ENCODE peak calls at places on chromosomes 7 and 10, in nine cellular contexts. I, X, G, K, B, P, J, M and L are unnamed samples. For H3K4me1, the result is how much of the 10 kb centered on the place peaks cover.

GRCh38 chr7:157881062-157881771 is 544.4 kb downstream of the DNAJB6 start:
- DNase-seq in I (no peak), X (no peak), G (no peak), K (no peak), B (no peak), P (no peak), J (no peak), M (no peak), L (no peak)

GRCh38 chr10:91613411-91614253 is 19.2 kb downstream of the PPP1R3C start:
- DNase-seq in I (no peak), X (no peak), G (no peak), K (peak), B (peak), P (no peak), J (no peak), M (peak), L (no peak)

GRCh38 chr7:120742370-120742769 is 115.6 kb downstream of the TSPAN12 start:
- DNase-seq in I (no peak), X (no peak), G (no peak), K (no peak), B (no peak), P (no peak), J (no peak), M (no peak), L (no peak)

GRCh38 chr7:44261239-44261638 is 60.5 kb downstream of the YKT6 start:
- DNase-seq in I (no peak), X (no peak), G (no peak), K (no peak), B (no peak), P (no peak), J (no peak), M (no peak), L (no peak)

GRCh38 chr7:146655928-146656797 is 539.6 kb downstream of the CNTNAP2 start:
- DNase-seq in I (no peak), X (no peak), G (no peak), K (no peak), B (no peak), P (no peak), J (no peak), M (no peak), L (peak)

GRCh38 chr10:60917331-60918280 is 26.4 kb downstream of the RHOBTB1 start:
- DNase-seq in I (no peak), X (no peak), G (no peak), K (no peak), B (no peak), P (no peak), J (no peak), M (peak), L (no peak)

GRCh38 chr7:43761919-43762318 is 3.4 kb downstream of the BLVRA start:
- DNase-seq in I (no peak), X (no peak), G (no peak), K (no peak), B (no peak), P (no peak), J (no peak), M (peak), L (no peak)

GRCh38 chr7:29239638-29240037 is 45.1 kb downstream of the CHN2 start:
- DNase-seq in I (no peak), X (no peak), G (no peak), K (peak), B (no peak), P (no peak), J (no peak), M (no peak), L (no peak)

GRCh38 chr7:138625084-138625848 is 75.9 kb downstream of the SVOPL start:
- DNase-seq in I (no peak), X (no peak), G (no peak), K (no peak), B (no peak), P (no peak), J (no peak), M (no peak), L (no peak)

GRCh38 chr10:110820321-110820814 is 51.4 kb upstream of the PDCD4 start:
- DNase-seq in I (peak), X (no peak), G (no peak), K (no peak), B (peak), P (no peak), J (peak), M (no peak), L (no peak)

GRCh38 chr10:80681142-80681541 is 143.4 kb downstream of the SH2D4B start:
- DNase-seq in I (no peak), X (no peak), G (no peak), K (no peak), B (no peak), P (no peak), J (no peak), M (no peak), L (no peak)

GRCh38 chr7:140675726-140676125 is 3.0 kb downstream of the ADCK2 start:
- DNase-seq in I (no peak), X (no peak), G (no peak), K (no peak), B (no peak), P (no peak), J (no peak), M (no peak), L (no peak)

GRCh38 chr7:80895056-80895455 is 23.8 kb downstream of the SEMA3C start:
- DNase-seq in I (no peak), X (no peak), G (no peak), K (no peak), B (no peak), P (no peak), J (no peak), M (no peak), L (no peak)

GRCh38 chr7:114086906-114087651 is 168.3 kb upstream of the PPP1R3A start:
- DNase-seq in I (peak), X (no peak), G (peak), K (peak), B (no peak), P (no peak), J (peak), M (peak), L (peak)

GRCh38 chr10:93392111-93392510 is 90.0 kb downstream of the MYOF start:
- DNase-seq in I (no peak), X (no peak), G (no peak), K (no peak), B (no peak), P (no peak), J (no peak), M (no peak), L (no peak)

GRCh38 chr10:80324086-80324485 is 32.5 kb downstream of the DYDC1 start:
- DNase-seq in I (no peak), X (no peak), G (no peak), K (no peak), B (no peak), P (no peak), J (no peak), M (peak), L (no peak)

GRCh38 chr10:109966961-109967738 is 40.6 kb upstream of the ADD3 start:
- DNase-seq in I (no peak), X (no peak), G (no peak), K (no peak), B (no peak), P (no peak), J (no peak), M (no peak), L (no peak)

GRCh38 chr10:11773777-11774441 is 31.7 kb downstream of the ECHDC3 start:
- DNase-seq in I (no peak), X (no peak), G (no peak), K (no peak), B (no peak), P (no peak), J (no peak), M (no peak), L (no peak)
- H3K4me3 ChIP-seq in I (no peak), X (no peak), G (no peak), K (no peak), B (no peak), P (no peak), J (no peak), M (no peak), L (no peak)

DNA sequence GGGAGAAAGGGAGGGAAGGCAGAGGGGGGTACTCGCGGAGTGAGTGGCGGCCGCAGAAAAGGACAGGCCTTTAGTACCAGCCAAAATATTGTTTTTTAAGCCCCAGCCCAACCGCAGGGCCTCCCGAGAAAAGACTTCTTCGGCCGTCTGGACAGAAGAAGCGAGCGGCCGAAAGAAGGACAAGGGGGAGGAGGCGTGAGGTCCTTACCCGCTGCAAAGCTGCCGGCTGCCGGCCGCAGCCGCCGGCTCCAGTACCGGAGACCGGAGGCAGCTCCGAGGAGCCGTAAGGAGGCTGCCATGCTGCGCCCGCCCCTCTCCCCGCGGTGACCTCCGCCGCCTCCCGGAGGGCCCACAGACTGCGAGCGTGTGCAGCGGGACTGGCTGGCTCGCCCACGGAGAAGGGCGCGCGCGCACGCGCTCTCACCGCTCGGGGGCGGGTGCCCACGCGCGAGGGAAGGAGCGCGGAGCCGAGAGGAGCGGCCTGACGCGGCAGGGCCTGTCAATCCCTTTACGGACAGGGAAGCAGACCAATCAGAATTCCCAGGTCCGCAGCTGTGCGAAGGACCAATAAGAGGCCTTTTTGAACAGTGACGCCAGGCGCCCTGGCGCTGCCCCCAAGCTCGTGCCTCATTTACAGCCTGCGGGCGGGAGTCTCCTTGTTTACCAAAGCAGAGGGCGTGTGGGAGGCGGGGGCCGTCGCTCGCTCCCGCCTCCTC is at the start of gene HIBADH:
- DNase-seq in I (peak), X (peak), G (peak), K (peak), B (peak), P (peak), J (peak), M (peak), L (peak)
- TF ChIP-seq CTCF in I (peak), X (peak), G (no peak), K (no peak), B (no peak), P (peak), J (peak), M (no peak), L (no peak)

GRCh38 chr10:14584643-14585042 is 190.1 kb downstream of the FAM107B start:
- DNase-seq in I (no peak), X (no peak), G (no peak), K (no peak), B (no peak), P (no peak), J (no peak), M (no peak), L (no peak)
- H3K4me1 ChIP-seq in I (under half), X (under half), G (half or more), K (half or more), B (under half), P (under half), J (under half), M (under half), L (under half)

DNA sequence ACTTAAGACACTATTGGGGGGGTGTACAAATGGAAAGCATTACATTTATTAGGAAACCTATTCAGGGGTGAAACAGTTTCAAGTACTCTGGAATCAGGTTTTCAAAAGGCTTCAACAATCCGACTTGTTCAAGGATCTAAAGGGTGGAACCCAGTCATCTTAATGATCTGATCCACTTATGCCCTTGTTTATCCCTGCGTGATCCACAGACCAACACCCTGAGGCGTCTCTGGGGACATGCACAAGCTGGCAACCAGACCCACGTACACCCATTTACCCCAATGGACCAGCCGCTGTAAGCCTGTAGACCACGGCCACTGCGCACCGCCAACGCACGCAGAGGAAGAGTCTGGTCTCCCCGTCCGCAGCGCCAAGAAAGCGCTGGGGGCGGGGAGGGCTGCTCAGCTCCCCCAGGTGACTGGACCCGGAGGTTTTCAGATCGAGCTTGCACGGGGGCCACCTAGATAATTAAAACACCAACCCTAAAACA is 13.4 kb downstream of the HNRNPF start:
- DNase-seq in I (no peak), X (no peak), G (no peak), K (no peak), B (no peak), P (no peak), J (no peak), M (no peak), L (peak)
- H3K4me3 ChIP-seq in I (peak), X (peak), G (peak), K (peak), B (peak), P (peak), J (peak), M (peak), L (peak)

DNA sequence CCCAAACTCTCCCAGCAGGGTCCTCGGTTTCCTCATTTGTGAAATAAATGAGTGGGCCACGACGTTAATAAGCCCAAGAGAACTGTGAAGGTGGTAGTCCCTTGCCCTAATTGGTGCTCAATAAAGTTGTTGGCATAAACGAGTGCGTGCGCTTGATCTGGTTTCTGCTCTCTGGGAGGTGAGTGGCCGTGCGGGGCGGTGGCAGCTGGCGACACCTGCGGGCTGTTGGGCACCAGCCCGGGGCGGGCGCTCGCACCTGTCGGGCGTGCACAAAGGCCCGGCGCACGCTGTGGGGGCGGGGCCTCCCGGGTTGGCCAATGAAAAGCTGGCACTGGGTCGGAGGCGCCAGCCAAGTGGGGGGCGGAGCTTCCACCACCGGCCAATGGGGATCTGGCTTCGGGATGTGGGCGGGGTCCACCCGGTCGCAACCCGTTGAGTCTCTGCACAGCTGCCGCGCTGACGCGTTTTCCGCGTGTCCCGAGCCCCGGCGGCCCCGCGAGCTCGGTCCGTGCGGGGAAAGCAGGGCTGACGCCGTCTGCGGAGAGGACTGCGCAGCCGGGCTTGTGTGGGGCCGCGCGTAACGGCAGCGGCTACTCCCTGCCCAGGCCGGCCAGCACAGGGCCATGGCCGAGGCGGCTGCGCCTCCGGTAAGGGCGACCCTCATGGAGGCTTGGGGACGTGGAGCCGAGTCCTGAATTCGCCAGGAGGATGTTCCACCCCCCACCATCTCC is 23.0 kb downstream of the ZNF783 start:
- DNase-seq in I (peak), X (peak), G (peak), K (peak), B (peak), P (peak), J (peak), M (peak), L (peak)
- TF ChIP-seq CTCF in I (no peak), X (no peak), G (no peak), K (no peak), B (no peak), P (no peak), J (peak), M (no peak), L (no peak)

GRCh38 chr10:112960151-112960681 is 10.2 kb downstream of the TCF7L2 start:
- DNase-seq in I (no peak), X (no peak), G (no peak), K (no peak), B (no peak), P (no peak), J (no peak), M (no peak), L (no peak)

GRCh38 chr10:112964482-112964881 is 14.4 kb downstream of the TCF7L2 start:
- DNase-seq in I (no peak), X (no peak), G (no peak), K (no peak), B (no peak), P (no peak), J (no peak), M (no peak), L (no peak)

GRCh38 chr10:112963835-112964234 is 13.8 kb downstream of the TCF7L2 start:
- DNase-seq in I (no peak), X (no peak), G (no peak), K (no peak), B (no peak), P (no peak), J (no peak), M (no peak), L (no peak)

GRCh38 chr10:112961609-112962008 is 11.6 kb downstream of the TCF7L2 start:
- DNase-seq in I (no peak), X (no peak), G (no peak), K (no peak), B (no peak), P (no peak), J (no peak), M (no peak), L (no peak)

GRCh38 chr10:112962343-112962742 is 12.3 kb downstream of the TCF7L2 start:
- DNase-seq in I (no peak), X (no peak), G (no peak), K (no peak), B (no peak), P (no peak), J (no peak), M (no peak), L (no peak)
- H3K4me1 ChIP-seq in I (half or more), X (under half), G (under half), K (half or more), B (under half), P (under half), J (under half), M (half or more), L (under half)